ENCODE peak calls at places on chromosomes 16 and 17, in seven cellular contexts. C is IMR-90; H is dorsolateral prefrontal cortex; Y is A673; S is CD4-positive, alpha-beta memory T cell; K is CD8-positive, alpha-beta memory T cell; D is stomach. Q is an unnamed sample.

GRCh38 chr16:30892670-30893069 is 1.2 kb downstream of the BCL7C start:
- DNase-seq in C (no peak), H (no peak), Y (no peak), S (no peak), K (no peak), D (no peak), Q (no peak)

GRCh38 chr17:68296217-68297140 is 5.2 kb downstream of the ARSG start:
- DNase-seq in C (no peak), H (no peak), Y (no peak), S (peak; percentile 79), K (peak; percentile 84), D (peak; percentile 49), Q (no peak)

GRCh38 chr16:47460301-47460754 is 535 bp downstream of the ITFG1 start:
- DNase-seq in C (no peak), H (no peak), Y (no peak), S (no peak), K (no peak), D (no peak), Q (no peak)

GRCh38 chr17:75814900-75815373 is 29.3 kb downstream of the UNC13D start:
- DNase-seq in C (peak; percentile 79), H (no peak), Y (no peak), S (no peak), K (no peak), D (no peak), Q (no peak)

GRCh38 chr16:78821335-78821734 is 721.9 kb downstream of the WWOX start:
- DNase-seq in C (no peak), H (no peak), Y (no peak), S (no peak), K (no peak), D (no peak), Q (no peak)

GRCh38 chr17:18966831-18967624 is 15.1 kb downstream of the SLC5A10 start:
- DNase-seq in C (peak; percentile 52), H (no peak), Y (peak; percentile 23), S (no peak), K (no peak), D (peak; percentile 55), Q (no peak)

GRCh38 chr17:74785981-74786360 is 9.8 kb upstream of the NAT9 start:
- DNase-seq in C (no peak), H (no peak), Y (no peak), S (no peak), K (no peak), D (no peak), Q (no peak)

GRCh38 chr17:58153046-58153445 is 4.9 kb downstream of the OR4D1 start:
- DNase-seq in C (no peak), H (no peak), Y (no peak), S (peak; percentile 85), K (peak; percentile 85), D (no peak), Q (no peak)

GRCh38 chr17:28147026-28147425 is 104.5 kb downstream of the NLK start:
- DNase-seq in C (peak; percentile 56), H (no peak), Y (no peak), S (no peak), K (no peak), D (no peak), Q (no peak)

GRCh38 chr17:6857336-6857735 is 25.8 kb upstream of the TEKT1 start:
- DNase-seq in C (no peak), H (no peak), Y (no peak), S (no peak), K (no peak), D (no peak), Q (no peak)

GRCh38 chr17:74723891-74724290 is 11.2 kb upstream of the CD300LF start:
- DNase-seq in C (no peak), H (no peak), Y (no peak), S (no peak), K (no peak), D (no peak), Q (no peak)

GRCh38 chr16:26863971-26864370 is 202.8 kb upstream of the C16orf82 start:
- DNase-seq in C (no peak), H (no peak), Y (no peak), S (no peak), K (no peak), D (no peak), Q (no peak)

GRCh38 chr17:82094931-82095776 is 2.9 kb downstream of the FASN start:
- DNase-seq in C (no peak), H (no peak), Y (no peak), S (no peak), K (no peak), D (no peak), Q (no peak)

GRCh38 chr17:78101112-78101511 is 27.4 kb downstream of the TMC6 start:
- DNase-seq in C (no peak), H (no peak), Y (no peak), S (no peak), K (no peak), D (no peak), Q (no peak)

GRCh38 chr16:2785101-2785991 is 2.0 kb downstream of the PRSS33 start:
- DNase-seq in C (no peak), H (no peak), Y (no peak), S (peak; percentile 36), K (peak; percentile 33), D (no peak), Q (no peak)

GRCh38 chr17:35630530-35631148 is 43.5 kb downstream of the AP2B1 start:
- DNase-seq in C (peak; percentile 80), H (no peak), Y (no peak), S (no peak), K (no peak), D (no peak), Q (no peak)

GRCh38 chr17:36877774-36878173 is 59.5 kb upstream of the LHX1 start:
- DNase-seq in C (peak; percentile 11), H (no peak), Y (no peak), S (no peak), K (no peak), D (no peak), Q (no peak)

GRCh38 chr16:28820016-28820415 is 2.8 kb upstream of the ATXN2L start:
- DNase-seq in C (no peak), H (no peak), Y (no peak), S (no peak), K (no peak), D (no peak), Q (no peak)

GRCh38 chr17:50205931-50206505 is 4.6 kb upstream of the COL1A1 start:
- DNase-seq in C (no peak), H (no peak), Y (no peak), S (no peak), K (no peak), D (no peak), Q (no peak)

GRCh38 chr17:73365203-73365933 is 53.6 kb upstream of the CDC42EP4 start:
- DNase-seq in C (no peak), H (no peak), Y (no peak), S (no peak), K (no peak), D (no peak), Q (no peak)

GRCh38 chr17:27778193-27778592 is 22.1 kb downstream of the NOS2 start:
- DNase-seq in C (peak; percentile 25), H (no peak), Y (no peak), S (no peak), K (no peak), D (no peak), Q (no peak)

DNA sequence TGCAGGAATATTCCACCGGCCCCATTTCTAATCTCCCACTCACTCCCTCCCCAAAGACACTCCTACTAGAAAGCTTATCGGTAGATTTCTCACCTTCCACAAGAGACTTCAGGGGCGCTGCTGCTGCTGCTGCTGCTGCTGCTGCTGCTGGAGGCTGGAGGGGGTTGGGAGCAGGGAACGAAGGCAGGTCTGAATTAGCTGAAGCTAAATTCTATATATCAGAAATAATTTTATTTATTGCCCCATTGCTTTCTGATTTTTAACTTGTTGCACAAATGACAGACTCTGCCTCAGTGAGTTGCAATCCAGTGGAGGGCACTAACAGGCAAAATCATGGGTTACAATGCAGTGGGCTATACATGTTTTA is 25.8 kb upstream of the HLF start:
- DNase-seq in C (no peak), H (no peak), Y (peak; percentile 35), S (no peak), K (no peak), D (no peak), Q (no peak)
- H3K27ac ChIP-seq in C (no peak overlapping the region), H (peak overlapping the region; percentile 87), Y (peak overlapping the region; percentile 77), S (peak overlapping the region; percentile 47), K (no peak overlapping the region), D (peak overlapping the region; percentile 72), Q (peak overlapping the region; percentile 79)

GRCh38 chr16:68526143-68526781 is 12.8 kb upstream of the ZFP90 start:
- DNase-seq in C (no peak), H (no peak), Y (no peak), S (no peak), K (no peak), D (no peak), Q (no peak)
- H3K27ac ChIP-seq in C (no peak overlapping the region), H (no peak overlapping the region), Y (no peak overlapping the region), S (no peak overlapping the region), K (no peak overlapping the region), D (no peak overlapping the region), Q (no peak overlapping the region)

GRCh38 chr17:2484876-2485275 is 26.8 kb downstream of the METTL16 start:
- DNase-seq in C (no peak), H (no peak), Y (peak; percentile 91), S (no peak), K (no peak), D (no peak), Q (no peak)

GRCh38 chr17:2483084-2483483 is 28.6 kb downstream of the METTL16 start:
- DNase-seq in C (no peak), H (no peak), Y (no peak), S (no peak), K (no peak), D (no peak), Q (no peak)

GRCh38 chr17:2487306-2487705 is 24.4 kb downstream of the METTL16 start:
- DNase-seq in C (no peak), H (no peak), Y (no peak), S (no peak), K (no peak), D (no peak), Q (no peak)

GRCh38 chr17:2485970-2486369 is 25.7 kb downstream of the METTL16 start:
- DNase-seq in C (no peak), H (no peak), Y (no peak), S (no peak), K (no peak), D (no peak), Q (no peak)

DNA sequence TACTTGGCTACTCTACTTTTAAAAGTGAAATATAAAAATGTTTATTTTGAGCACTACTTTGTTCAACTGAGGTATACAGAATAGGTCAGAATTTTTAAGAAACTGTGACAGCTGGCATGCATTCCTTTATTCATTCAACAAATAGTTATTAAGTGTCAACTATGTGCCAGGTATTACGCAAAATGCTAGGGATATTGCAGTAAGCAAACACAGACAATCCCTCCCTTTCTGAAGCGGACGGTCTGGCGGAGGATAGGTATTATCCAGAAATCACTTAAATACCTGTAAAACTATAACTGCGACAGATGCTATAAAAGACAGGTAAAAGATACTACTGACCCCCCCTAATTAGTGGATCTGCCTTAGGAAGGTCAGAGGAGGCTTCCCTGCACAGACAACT is 26.1 kb downstream of the METTL16 start:
- DNase-seq in C (no peak), H (no peak), Y (peak; percentile 28), S (no peak), K (no peak), D (no peak), Q (no peak)
- H3K27ac ChIP-seq in C (no peak overlapping the region), H (no peak overlapping the region), Y (peak overlapping the region; percentile 43), S (no peak overlapping the region), K (no peak overlapping the region), D (no peak overlapping the region), Q (no peak overlapping the region)

DNA sequence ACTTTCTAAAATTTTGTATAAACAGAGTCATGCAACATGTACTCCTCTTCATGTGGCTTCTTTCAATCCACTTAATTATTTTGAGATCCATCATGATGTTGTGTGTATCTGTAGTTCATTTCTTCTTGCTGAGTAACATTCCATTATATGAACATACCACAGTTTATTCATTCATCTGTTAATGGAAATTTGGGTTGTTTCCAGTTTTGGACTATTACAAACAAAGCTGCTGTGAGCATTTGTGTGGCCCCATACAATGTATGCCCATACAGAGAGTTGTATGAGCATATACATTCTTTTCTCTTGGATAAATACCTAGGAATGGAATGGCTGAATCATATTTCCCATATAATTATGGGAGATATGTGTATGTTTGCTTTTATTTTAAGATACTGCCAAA is 85.6 kb downstream of the CLEC16A start:
- DNase-seq in C (peak; percentile 85), H (no peak), Y (no peak), S (no peak), K (no peak), D (no peak), Q (no peak)
- H3K27ac ChIP-seq in C (peak overlapping the region; percentile 86), H (no peak overlapping the region), Y (no peak overlapping the region), S (no peak overlapping the region), K (no peak overlapping the region), D (no peak overlapping the region), Q (no peak overlapping the region)

Q was measured in right atrium auricular region.